ENCODE peak calls at places on chromosomes 7 and 10, in five cellular contexts. S, N, M, E and R are unnamed samples.

GRCh38 chr7:158613481-158613880 is 25.9 kb upstream of the PTPRN2 start:
- DNase-seq in S (no peak), N (peak; percentile 31), M (no peak), E (no peak), R (no peak)

GRCh38 chr7:52876402-52876801 is 159.0 kb upstream of the POM121L12 start:
- DNase-seq in S (no peak), N (no peak), M (no peak), E (no peak), R (no peak)

GRCh38 chr7:44615149-44615611 is 8.8 kb downstream of the OGDH start:
- DNase-seq in S (no peak), N (no peak), M (peak; percentile 32), E (peak; percentile 84), R (peak; percentile 63)

GRCh38 chr10:3099291-3100092 is 32.1 kb downstream of the PFKP start:
- DNase-seq in S (no peak), N (no peak), M (peak; percentile 93), E (peak; percentile 49), R (peak; percentile 86)

GRCh38 chr10:110067960-110068770 is 60.4 kb downstream of the ADD3 start:
- DNase-seq in S (no peak), N (peak; percentile 28), M (no peak), E (no peak), R (no peak)

GRCh38 chr10:100968839-100969174 is 497 bp upstream of the SEMA4G start:
- DNase-seq in S (no peak), N (no peak), M (no peak), E (no peak), R (no peak)

GRCh38 chr7:33981221-33981620 is 75.9 kb downstream of the BMPER start:
- DNase-seq in S (no peak), N (no peak), M (peak; percentile 54), E (no peak), R (no peak)

GRCh38 chr10:91190876-91191580 is 29.4 kb upstream of the PCGF5 start:
- DNase-seq in S (no peak), N (no peak), M (peak; percentile 50), E (no peak), R (peak; percentile 7)

GRCh38 chr10:34538291-34538829 is 276.7 kb downstream of the PARD3 start:
- DNase-seq in S (peak; percentile 19), N (peak; percentile 8), M (no peak), E (no peak), R (peak; percentile 40)

GRCh38 chr7:156456503-156457115 is 184.0 kb upstream of the RNF32 start:
- DNase-seq in S (no peak), N (no peak), M (no peak), E (peak; percentile 44), R (no peak)

GRCh38 chr10:2920638-2921037 is 146.7 kb upstream of the PFKP start:
- DNase-seq in S (no peak), N (no peak), M (no peak), E (no peak), R (peak; percentile 44)

GRCh38 chr10:32957341-32958084 is 517 bp downstream of the ITGB1 start:
- DNase-seq in S (no peak), N (peak; percentile 55), M (no peak), E (peak; percentile 77), R (no peak)

GRCh38 chr7:94289071-94289470 is 105.6 kb upstream of the COL1A2 start:
- DNase-seq in S (peak; percentile 64), N (peak; percentile 4), M (peak; percentile 90), E (peak; percentile 89), R (peak; percentile 83)

GRCh38 chr10:118246340-118247247 is 95.5 kb downstream of the FAM204A start:
- DNase-seq in S (no peak), N (no peak), M (no peak), E (no peak), R (peak; percentile 82)

GRCh38 chr7:140541513-140542192 is 62.3 kb upstream of the MKRN1 start:
- DNase-seq in S (peak; percentile 95), N (no peak), M (peak; percentile 95), E (peak; percentile 66), R (peak; percentile 86)

DNA sequence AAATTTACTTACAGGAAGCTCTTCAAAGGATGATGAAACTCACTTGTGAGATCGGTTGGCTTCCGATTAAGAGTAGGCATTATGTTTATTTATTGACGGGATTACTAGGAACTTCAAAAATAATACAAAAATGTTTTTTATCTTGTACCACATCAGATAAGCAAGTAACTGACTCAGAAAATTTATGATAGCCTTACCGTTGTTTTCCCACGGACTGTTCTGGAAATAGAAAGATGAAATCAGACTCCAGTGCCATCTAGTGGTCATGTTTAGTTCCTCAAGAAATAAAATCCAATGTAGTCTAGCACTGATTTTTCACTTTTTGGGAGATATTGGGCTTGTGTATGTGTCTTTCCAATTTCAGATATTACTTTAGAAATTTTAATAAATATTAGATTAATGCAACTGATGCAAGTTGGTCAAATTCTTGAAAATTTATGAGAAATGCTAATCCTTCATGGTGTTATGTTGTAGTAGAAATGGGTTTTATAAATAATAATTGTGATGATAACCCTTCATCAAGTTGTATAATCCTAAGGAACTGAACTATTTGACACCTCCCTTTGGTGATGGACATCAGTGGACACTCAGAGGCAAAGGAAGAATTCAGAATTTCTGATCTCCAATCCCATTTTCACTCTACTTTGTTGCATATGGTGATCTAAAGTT is 168.8 kb downstream of the TMEM26 start:
- DNase-seq in S (peak; percentile 15), N (peak; percentile 56), M (peak; percentile 79), E (peak; percentile 80), R (peak; percentile 63)
- H3K4me3 ChIP-seq in S (peak overlapping the region; percentile 25), N (no peak overlapping the region), M (no peak overlapping the region), E (no peak overlapping the region), R (no peak overlapping the region)

GRCh38 chr10:113085776-113086175 is 135.7 kb downstream of the TCF7L2 start:
- DNase-seq in S (no peak), N (no peak), M (no peak), E (no peak), R (no peak)
- TF ChIP-seq CTCF in S (no peak), N (no peak), M (no peak), E (no peak), R (no peak)

GRCh38 chr7:137097111-137097510 is 228.7 kb downstream of the CHRM2 start:
- DNase-seq in S (no peak), N (no peak), M (no peak), E (no peak), R (no peak)
- H3K4me3 ChIP-seq in S (no peak overlapping the region), N (no peak overlapping the region), M (no peak overlapping the region), E (no peak overlapping the region), R (no peak overlapping the region)

DNA sequence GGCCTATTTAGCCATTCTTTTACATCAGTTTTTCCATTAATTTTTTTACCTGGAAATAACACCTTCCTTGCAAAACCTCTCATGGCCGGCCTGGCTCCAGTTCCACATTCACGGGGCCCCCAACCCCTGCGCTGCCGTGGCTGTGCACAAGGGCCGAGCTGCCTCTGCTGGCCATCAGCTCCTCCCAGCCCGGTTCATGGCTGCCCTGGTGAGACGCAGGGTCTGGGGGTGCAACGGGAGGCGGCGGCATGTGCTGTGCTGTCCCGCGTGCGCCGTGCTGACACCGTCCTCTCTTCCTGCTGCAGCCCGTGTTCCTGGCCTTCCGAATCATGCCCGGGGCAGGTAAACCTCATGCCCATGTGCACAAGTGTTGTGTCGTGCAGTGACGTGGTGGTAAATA is 4.4 kb downstream of the NKX6-2 start:
- DNase-seq in S (no peak), N (no peak), M (no peak), E (no peak), R (no peak)
- TF ChIP-seq CTCF in S (no peak), N (no peak), M (no peak), E (no peak), R (no peak)